ENCODE peak calls at places on chromosome 1, in six cellular contexts. L is activated CD8-positive, alpha-beta memory T cell treated with anti-CD3 and anti-CD28 coated beads for 4 hours; R is GM13977; T is NCI-H69; I is HTR-8/SVneo; X is sigmoid colon. O is an unnamed sample.

GRCh38 chr1:91949356-91949699 is at the start of gene BRDT:
- DNase-seq in L (no peak), I (no peak), T (no peak), X (no peak), R (no peak), O (no peak)

GRCh38 chr1:174116042-174116441 is 43.3 kb upstream of the RABGAP1L start:
- DNase-seq in L (no peak), X (no peak), T (no peak), I (no peak), R (no peak), O (no peak)

GRCh38 chr1:23889074-23889473 is 21.0 kb upstream of the FUCA1 start:
- DNase-seq in X (no peak), I (no peak), T (no peak), R (no peak), L (no peak), O (no peak)

GRCh38 chr1:95197616-95198252 is 36.3 kb upstream of the RWDD3 start:
- DNase-seq in R (no peak), I (peak), L (no peak), X (no peak), T (no peak), O (no peak)

GRCh38 chr1:84959294-84959693 is 37.6 kb downstream of the MCOLN2 start:
- DNase-seq in I (no peak), R (no peak), T (no peak), L (no peak), X (no peak), O (no peak)

GRCh38 chr1:182658055-182658454 is 26.3 kb downstream of the RGS8 start:
- DNase-seq in R (no peak), L (no peak), T (peak), X (no peak), I (no peak), O (no peak)

GRCh38 chr1:24283326-24284155 is 35.6 kb upstream of the GRHL3 start:
- DNase-seq in X (no peak), I (no peak), L (no peak), R (no peak), T (no peak), O (no peak)

GRCh38 chr1:8554956-8555534 is 237.1 kb downstream of the SLC45A1 start:
- DNase-seq in L (no peak), T (peak), I (no peak), X (peak), R (no peak), O (no peak)

GRCh38 chr1:17419626-17420328 is 19.7 kb downstream of the RCC2 start:
- DNase-seq in T (peak), X (peak), I (peak), R (peak), L (peak), O (peak)

GRCh38 chr1:55635856-55636255 is 420.7 kb upstream of the USP24 start:
- DNase-seq in L (no peak), X (no peak), I (no peak), R (no peak), T (no peak), O (no peak)

GRCh38 chr1:162605225-162605927 is 26.9 kb upstream of the DDR2 start:
- DNase-seq in X (no peak), T (no peak), R (no peak), L (no peak), I (peak), O (no peak)

GRCh38 chr1:67648582-67649326 is 36.2 kb upstream of the GADD45A start:
- DNase-seq in I (no peak), X (no peak), T (peak), R (no peak), L (no peak), O (no peak)

GRCh38 chr1:80657707-80658106 is 1143.0 kb upstream of the ADGRL2 start:
- DNase-seq in R (no peak), X (no peak), L (no peak), T (no peak), I (no peak), O (no peak)

GRCh38 chr1:9294440-9294773 is 1.7 kb downstream of the SPSB1 start:
- DNase-seq in T (no peak), L (no peak), R (no peak), X (peak), I (no peak), O (no peak)

GRCh38 chr1:111789077-111789476 is 33.4 kb downstream of the DDX20 start:
- DNase-seq in X (no peak), R (no peak), I (no peak), T (no peak), L (no peak), O (no peak)

GRCh38 chr1:244957122-244957521 is 92.8 kb upstream of the HNRNPU start:
- DNase-seq in L (no peak), I (no peak), T (no peak), X (no peak), R (no peak), O (no peak)

GRCh38 chr1:108962681-108963051 is 618 bp downstream of the CLCC1 start:
- DNase-seq in I (no peak), X (peak), R (no peak), L (no peak), T (peak), O (no peak)

GRCh38 chr1:156676820-156677615 is at the start of gene NES:
- DNase-seq in T (peak), L (no peak), R (no peak), X (peak), I (no peak), O (no peak)

GRCh38 chr1:109188776-109189175 is 24.9 kb upstream of the SARS1 start:
- DNase-seq in X (no peak), I (no peak), T (no peak), L (no peak), R (no peak), O (no peak)

GRCh38 chr1:8631163-8631562 is 186.3 kb downstream of the RERE start:
- DNase-seq in R (no peak), T (no peak), I (no peak), L (no peak), X (no peak), O (no peak)

GRCh38 chr1:9651565-9652378 is at the start of gene PIK3CD:
- DNase-seq in L (no peak), X (no peak), I (peak), T (peak), R (peak), O (no peak)

GRCh38 chr1:202711949-202712635 is 1.8 kb upstream of the SYT2 start:
- DNase-seq in L (no peak), X (peak), R (no peak), I (no peak), T (peak), O (peak)

GRCh38 chr1:204650911-204651570 is 34.5 kb downstream of the LRRN2 start:
- DNase-seq in L (no peak), T (peak), I (no peak), R (no peak), X (no peak), O (no peak)

GRCh38 chr1:205301842-205302588 is 19.5 kb downstream of the NUAK2 start:
- DNase-seq in L (no peak), I (no peak), X (no peak), R (no peak), T (no peak), O (no peak)

GRCh38 chr1:44811714-44812151 is 3.4 kb downstream of the BTBD19 start:
- DNase-seq in I (no peak), T (no peak), X (peak), L (no peak), R (no peak), O (no peak)

GRCh38 chr1:64850846-64851245 is 106.0 kb downstream of the RAVER2 start:
- DNase-seq in R (no peak), X (no peak), T (peak), I (no peak), L (no peak), O (no peak)

GRCh38 chr1:83006271-83006670 is 992.7 kb downstream of the TTLL7 start:
- DNase-seq in I (no peak), R (no peak), L (no peak), X (no peak), T (no peak), O (no peak)

GRCh38 chr1:166479052-166479631 is 312.3 kb upstream of the FAM78B start:
- DNase-seq in I (peak), L (peak), R (peak), X (no peak), T (peak), O (no peak)

GRCh38 chr1:230570724-230571390 is 71.4 kb upstream of the COG2 start:
- DNase-seq in T (no peak), L (no peak), X (no peak), R (no peak), I (no peak), O (no peak)

GRCh38 chr1:113370868-113371267 is 19.4 kb upstream of the MAGI3 start:
- DNase-seq in L (no peak), R (no peak), X (no peak), T (no peak), I (no peak), O (no peak)

GRCh38 chr1:19385869-19386591 is 73.9 kb downstream of the SLC66A1 start:
- DNase-seq in R (no peak), L (no peak), X (peak), T (no peak), I (no peak), O (no peak)

GRCh38 chr1:164748253-164748899 is 189.4 kb downstream of the PBX1 start:
- DNase-seq in L (no peak), R (no peak), I (peak), T (no peak), X (peak), O (no peak)

GRCh38 chr1:240599830-240600229 is 12.1 kb downstream of the GREM2 start:
- DNase-seq in I (no peak), L (no peak), T (no peak), R (no peak), X (no peak), O (no peak)

GRCh38 chr1:31672988-31673387 is 28.3 kb upstream of the PEF1 start:
- DNase-seq in L (no peak), R (no peak), T (no peak), I (no peak), X (peak), O (no peak)

GRCh38 chr1:81097860-81098259 is 702.9 kb upstream of the ADGRL2 start:
- DNase-seq in T (no peak), R (no peak), X (no peak), I (no peak), L (no peak), O (no peak)

GRCh38 chr1:169941982-169942830 is 48.5 kb upstream of the SCYL3 start:
- DNase-seq in L (no peak), I (no peak), T (peak), X (no peak), R (no peak), O (no peak)

GRCh38 chr1:229368347-229368746 is 25.5 kb upstream of the CCSAP start:
- DNase-seq in X (no peak), T (no peak), I (no peak), L (no peak), R (no peak), O (no peak)

GRCh38 chr1:209882942-209883340 is 55.1 kb upstream of the SYT14 start:
- DNase-seq in I (no peak), X (no peak), T (no peak), R (no peak), L (no peak), O (no peak)

O was measured in type B pancreatic cell.